ENCODE peak calls at places on chromosomes 12 and 14, in nine cellular contexts. X, A, I, M, E, P, K, Y and U are unnamed samples.

GRCh38 chr12:123602651-123603195 is 824 bp downstream of the DDX55 start:
- DNase-seq in X (peak), A (peak), I (no peak), M (no peak), E (no peak), P (peak), K (no peak), Y (peak), U (no peak)

GRCh38 chr12:94145231-94145979 is 3.0 kb upstream of the PLXNC1 start:
- DNase-seq in X (no peak), A (peak), I (no peak), M (peak), E (peak), P (peak), K (no peak), Y (peak), U (no peak)

GRCh38 chr12:125064492-125064891 is 743 bp upstream of the AACS start:
- DNase-seq in X (peak), A (no peak), I (no peak), M (no peak), E (no peak), P (no peak), K (no peak), Y (no peak), U (no peak)

GRCh38 chr12:104526751-104527150 is 70.0 kb downstream of the CHST11 start:
- DNase-seq in X (no peak), A (no peak), I (no peak), M (no peak), E (no peak), P (no peak), K (no peak), Y (no peak), U (no peak)

GRCh38 chr12:132637811-132638210 is 19.2 kb downstream of the P2RX2 start:
- DNase-seq in X (no peak), A (no peak), I (no peak), M (no peak), E (no peak), P (no peak), K (no peak), Y (no peak), U (no peak)

GRCh38 chr12:40515041-40515825 is 177.0 kb upstream of the CNTN1 start:
- DNase-seq in X (no peak), A (peak), I (no peak), M (no peak), E (no peak), P (no peak), K (no peak), Y (no peak), U (no peak)

GRCh38 chr12:44078273-44078672 is 242.4 kb downstream of the TMEM117 start:
- DNase-seq in X (no peak), A (no peak), I (no peak), M (no peak), E (no peak), P (no peak), K (no peak), Y (no peak), U (no peak)

GRCh38 chr12:78260976-78261375 is 430.3 kb downstream of the NAV3 start:
- DNase-seq in X (no peak), A (no peak), I (no peak), M (no peak), E (no peak), P (no peak), K (no peak), Y (no peak), U (no peak)

GRCh38 chr14:95341564-95341963 is 21.9 kb upstream of the CLMN start:
- DNase-seq in X (no peak), A (no peak), I (no peak), M (no peak), E (no peak), P (no peak), K (no peak), Y (no peak), U (no peak)

GRCh38 chr12:124423683-124424515 is 129.0 kb downstream of the RFLNA start:
- DNase-seq in X (no peak), A (no peak), I (no peak), M (no peak), E (no peak), P (no peak), K (no peak), Y (no peak), U (no peak)

GRCh38 chr12:13001725-13002040 is 1.6 kb upstream of the HEBP1 start:
- DNase-seq in X (no peak), A (no peak), I (no peak), M (no peak), E (no peak), P (no peak), K (no peak), Y (no peak), U (no peak)

GRCh38 chr14:70183991-70184390 is 4.8 kb downstream of the SLC8A3 start:
- DNase-seq in X (no peak), A (no peak), I (no peak), M (no peak), E (no peak), P (no peak), K (no peak), Y (no peak), U (no peak)

GRCh38 chr12:98990648-98991047 is 345.6 kb downstream of the APAF1 start:
- DNase-seq in X (no peak), A (no peak), I (no peak), M (no peak), E (no peak), P (no peak), K (no peak), Y (no peak), U (no peak)

GRCh38 chr12:111063296-111064026 is 143.1 kb upstream of the MYL2 start:
- DNase-seq in X (no peak), A (no peak), I (no peak), M (no peak), E (no peak), P (no peak), K (no peak), Y (peak), U (no peak)

GRCh38 chr14:70057519-70058136 is 131.1 kb downstream of the SLC8A3 start:
- DNase-seq in X (no peak), A (no peak), I (no peak), M (no peak), E (no peak), P (no peak), K (no peak), Y (no peak), U (no peak)

GRCh38 chr12:7144414-7145120 is 14.4 kb downstream of the CLSTN3 start:
- DNase-seq in X (peak), A (no peak), I (no peak), M (no peak), E (no peak), P (peak), K (no peak), Y (peak), U (no peak)

GRCh38 chr14:78790262-78790661 is 620.1 kb downstream of the NRXN3 start:
- DNase-seq in X (peak), A (no peak), I (no peak), M (no peak), E (no peak), P (no peak), K (no peak), Y (peak), U (no peak)

GRCh38 chr14:59067135-59067894 is 121.2 kb upstream of the DAAM1 start:
- DNase-seq in X (peak), A (no peak), I (no peak), M (no peak), E (peak), P (peak), K (no peak), Y (no peak), U (no peak)

GRCh38 chr12:5154091-5154490 is 110.4 kb downstream of the KCNA5 start:
- DNase-seq in X (peak), A (no peak), I (no peak), M (peak), E (no peak), P (no peak), K (no peak), Y (no peak), U (no peak)

GRCh38 chr12:104866286-104866685 is 91.8 kb downstream of the SLC41A2 start:
- DNase-seq in X (no peak), A (no peak), I (no peak), M (no peak), E (no peak), P (peak), K (no peak), Y (no peak), U (no peak)

GRCh38 chr12:105445261-105446015 is 114.9 kb downstream of the C12orf75 start:
- DNase-seq in X (peak), A (no peak), I (no peak), M (no peak), E (no peak), P (peak), K (no peak), Y (peak), U (no peak)

GRCh38 chr12:3491938-3492867 is 1.2 kb downstream of the PRMT8 start:
- DNase-seq in X (peak), A (peak), I (peak), M (no peak), E (peak), P (peak), K (peak), Y (peak), U (no peak)

GRCh38 chr12:80813820-80814219 is 97.1 kb downstream of the MYF5 start:
- DNase-seq in X (no peak), A (no peak), I (no peak), M (no peak), E (no peak), P (no peak), K (no peak), Y (no peak), U (no peak)

GRCh38 chr14:38357557-38357956 is 101.7 kb upstream of the CLEC14A start:
- DNase-seq in X (no peak), A (no peak), I (no peak), M (no peak), E (no peak), P (peak), K (no peak), Y (peak), U (no peak)

GRCh38 chr14:50999726-51000125 is 55.4 kb upstream of the PYGL start:
- DNase-seq in X (no peak), A (no peak), I (no peak), M (no peak), E (no peak), P (no peak), K (no peak), Y (no peak), U (peak)

GRCh38 chr12:105235299-105235746 is 651 bp downstream of the APPL2 start:
- DNase-seq in X (no peak), A (peak), I (no peak), M (no peak), E (no peak), P (no peak), K (no peak), Y (peak), U (no peak)

GRCh38 chr12:111785651-111786050 is 18.9 kb downstream of the ALDH2 start:
- DNase-seq in X (no peak), A (no peak), I (no peak), M (no peak), E (no peak), P (peak), K (no peak), Y (peak), U (no peak)

GRCh38 chr14:91373591-91374245 is 43.9 kb downstream of the CCDC88C start:
- DNase-seq in X (no peak), A (peak), I (no peak), M (peak), E (no peak), P (no peak), K (peak), Y (no peak), U (no peak)

GRCh38 chr12:13376627-13377373 is 180.3 kb downstream of the EMP1 start:
- DNase-seq in X (no peak), A (no peak), I (no peak), M (no peak), E (no peak), P (no peak), K (no peak), Y (no peak), U (no peak)

GRCh38 chr14:92382677-92383076 is 59.7 kb downstream of the SLC24A4 start:
- DNase-seq in X (no peak), A (no peak), I (no peak), M (no peak), E (no peak), P (no peak), K (no peak), Y (peak), U (no peak)